ENCODE peak calls at places on chromosomes 6 and 20, in ten cellular contexts. Q is uterus; I is left ventricle myocardium inferior; B is epithelial cell of proximal tubule; S is progenitor cell of endocrine pancreas; J is AG10803; D is PC-3; W is cardiac fibroblast; N is CD8-positive, alpha-beta T cell; T is mesothelial cell of epicardium. G is an unnamed sample.

GRCh38 chr6:34834789-34835518 is 43.1 kb downstream of the BLTP3A start:
- DNase-seq in S (no peak), B (no peak), D (peak), W (peak), J (peak), T (no peak), Q (no peak), N (no peak), I (no peak), G (peak)

GRCh38 chr6:107763959-107764358 is 60.2 kb downstream of the SCML4 start:
- DNase-seq in T (no peak), B (peak), Q (no peak), J (peak), I (no peak), S (no peak), D (no peak), W (peak), N (no peak), G (no peak)

GRCh38 chr6:33769248-33769821 is 19.6 kb downstream of the LEMD2 start:
- DNase-seq in D (no peak), N (no peak), W (no peak), B (no peak), Q (no peak), T (no peak), J (no peak), I (no peak), S (no peak), G (no peak)

GRCh38 chr6:145155411-145155810 is 579.9 kb downstream of the EPM2A start:
- DNase-seq in W (no peak), J (no peak), B (no peak), Q (no peak), D (peak), T (no peak), I (no peak), N (no peak), S (no peak), G (no peak)

GRCh38 chr20:59805786-59806577 is 127.5 kb downstream of the SYCP2 start:
- DNase-seq in Q (no peak), T (no peak), W (no peak), S (no peak), B (no peak), I (no peak), J (no peak), N (no peak), D (no peak), G (no peak)

GRCh38 chr20:24634855-24635254 is 165.4 kb downstream of the SYNDIG1 start:
- DNase-seq in I (no peak), W (peak), J (peak), B (peak), Q (peak), S (no peak), D (peak), T (no peak), N (no peak), G (no peak)

GRCh38 chr6:42075159-42075838 is 25.0 kb downstream of the TAF8 start:
- DNase-seq in Q (peak), J (peak), S (peak), T (peak), N (peak), B (no peak), I (peak), W (peak), D (peak), G (peak)

GRCh38 chr6:13357551-13358075 is 29.3 kb upstream of the TBC1D7 start:
- DNase-seq in W (peak), T (no peak), D (no peak), Q (no peak), B (peak), S (no peak), J (peak), N (no peak), I (no peak), G (no peak)

GRCh38 chr6:128235556-128235955 is 284.8 kb downstream of the PTPRK start:
- DNase-seq in Q (no peak), T (no peak), D (no peak), I (no peak), S (no peak), N (no peak), J (no peak), B (peak), W (no peak), G (no peak)

GRCh38 chr6:135212935-135213334 is 31.8 kb downstream of the MYB start:
- DNase-seq in I (no peak), Q (no peak), N (no peak), W (no peak), T (no peak), D (peak), S (no peak), J (peak), B (no peak), G (no peak)

GRCh38 chr20:60934724-60935123 is 317.3 kb upstream of the CDH4 start:
- DNase-seq in B (no peak), J (no peak), W (no peak), N (no peak), T (no peak), Q (no peak), I (no peak), S (no peak), D (no peak), G (no peak)

GRCh38 chr6:43264599-43264998 is 21.3 kb downstream of the TTBK1 start:
- DNase-seq in N (no peak), B (no peak), T (no peak), Q (no peak), S (no peak), J (no peak), I (no peak), D (no peak), W (no peak), G (no peak)

GRCh38 chr6:7644394-7644793 is 54.4 kb downstream of the SNRNP48 start:
- DNase-seq in D (peak), J (no peak), N (no peak), S (no peak), I (no peak), Q (no peak), W (no peak), B (no peak), T (no peak), G (no peak)

GRCh38 chr20:7180261-7181045 is 413.0 kb downstream of the BMP2 start:
- DNase-seq in J (no peak), T (no peak), Q (no peak), W (peak), D (peak), N (no peak), S (no peak), I (no peak), B (no peak), G (no peak)

GRCh38 chr20:45969712-45970634 is 2.0 kb downstream of the ZNF335 start:
- DNase-seq in D (peak), B (no peak), S (no peak), J (peak), W (peak), I (no peak), Q (peak), T (no peak), N (no peak), G (peak)

GRCh38 chr6:30646450-30647038 is 389 bp upstream of the C6orf136 start:
- DNase-seq in Q (peak), S (peak), T (no peak), W (no peak), I (peak), B (no peak), N (peak), D (no peak), J (no peak), G (peak)

GRCh38 chr6:134398453-134398852 is 80.5 kb upstream of the SGK1 start:
- DNase-seq in J (no peak), I (no peak), S (no peak), B (no peak), D (peak), Q (no peak), N (no peak), T (no peak), W (no peak), G (peak)

GRCh38 chr20:536426-537012 is 7.1 kb downstream of the CSNK2A1 start:
- DNase-seq in B (no peak), I (no peak), Q (no peak), W (no peak), D (no peak), N (no peak), S (no peak), T (no peak), J (no peak), G (no peak)

GRCh38 chr6:167845856-167846255 is 19.1 kb downstream of the AFDN start:
- DNase-seq in B (no peak), W (no peak), T (no peak), N (no peak), I (no peak), Q (no peak), D (no peak), J (no peak), S (no peak), G (no peak)

GRCh38 chr6:10081075-10081474 is 333.8 kb downstream of the TFAP2A start:
- DNase-seq in B (no peak), D (no peak), S (no peak), N (no peak), T (no peak), J (no peak), I (no peak), Q (no peak), W (no peak), G (no peak)

GRCh38 chr6:10081957-10082356 is 332.9 kb downstream of the TFAP2A start:
- DNase-seq in W (no peak), B (no peak), S (no peak), J (no peak), Q (no peak), T (no peak), I (no peak), N (no peak), D (no peak), G (no peak)

GRCh38 chr6:10082385-10082784 is 332.5 kb downstream of the TFAP2A start:
- DNase-seq in D (peak), W (no peak), Q (no peak), I (no peak), B (no peak), S (no peak), J (no peak), T (no peak), N (no peak), G (no peak)

GRCh38 chr6:10080561-10080960 is 334.3 kb downstream of the TFAP2A start:
- DNase-seq in Q (no peak), J (no peak), B (no peak), N (no peak), T (no peak), I (no peak), W (no peak), S (no peak), D (no peak), G (no peak)

DNA sequence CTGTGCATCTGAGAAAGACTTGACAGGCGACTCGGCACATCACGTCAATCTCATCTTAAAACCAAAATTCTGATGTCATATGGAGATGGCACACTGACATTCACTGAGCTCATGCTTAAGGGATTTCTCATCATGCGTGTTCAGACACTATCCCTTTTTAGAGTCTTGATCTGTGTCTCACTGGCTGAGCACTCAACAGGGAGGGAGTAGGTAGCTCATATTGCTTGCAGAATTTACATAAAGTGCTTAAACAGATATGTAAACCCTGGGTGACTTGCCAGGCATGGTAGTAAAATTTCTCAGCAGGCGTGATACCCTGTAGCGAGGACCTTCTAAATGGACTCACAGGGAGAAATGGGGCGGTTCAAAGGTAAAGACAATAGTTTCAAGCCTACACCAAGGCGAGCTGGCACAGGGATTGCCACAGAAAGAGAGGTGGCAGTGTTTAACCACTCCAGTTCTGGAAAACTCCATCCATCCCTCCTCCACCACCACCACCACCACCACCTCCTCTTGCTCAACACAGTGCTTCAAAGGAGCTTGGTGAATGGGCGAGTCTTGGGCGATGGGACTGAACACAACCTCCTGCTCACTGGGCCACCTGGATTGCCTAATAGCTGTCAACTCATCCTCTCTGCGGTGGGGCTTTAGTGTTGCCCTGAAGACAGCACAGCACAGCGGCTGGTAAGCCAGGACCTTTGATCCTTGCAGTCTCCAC is 330.4 kb downstream of the TFAP2A start:
- DNase-seq in N (no peak), J (no peak), S (no peak), D (peak), B (no peak), I (no peak), Q (no peak), W (no peak), T (no peak), G (no peak)
- TF ChIP-seq CTCF in N (no peak), J (no peak), S (no peak), D (peak), B (peak), I (no peak), Q (no peak), W (no peak), T (no peak), G (no peak)

DNA sequence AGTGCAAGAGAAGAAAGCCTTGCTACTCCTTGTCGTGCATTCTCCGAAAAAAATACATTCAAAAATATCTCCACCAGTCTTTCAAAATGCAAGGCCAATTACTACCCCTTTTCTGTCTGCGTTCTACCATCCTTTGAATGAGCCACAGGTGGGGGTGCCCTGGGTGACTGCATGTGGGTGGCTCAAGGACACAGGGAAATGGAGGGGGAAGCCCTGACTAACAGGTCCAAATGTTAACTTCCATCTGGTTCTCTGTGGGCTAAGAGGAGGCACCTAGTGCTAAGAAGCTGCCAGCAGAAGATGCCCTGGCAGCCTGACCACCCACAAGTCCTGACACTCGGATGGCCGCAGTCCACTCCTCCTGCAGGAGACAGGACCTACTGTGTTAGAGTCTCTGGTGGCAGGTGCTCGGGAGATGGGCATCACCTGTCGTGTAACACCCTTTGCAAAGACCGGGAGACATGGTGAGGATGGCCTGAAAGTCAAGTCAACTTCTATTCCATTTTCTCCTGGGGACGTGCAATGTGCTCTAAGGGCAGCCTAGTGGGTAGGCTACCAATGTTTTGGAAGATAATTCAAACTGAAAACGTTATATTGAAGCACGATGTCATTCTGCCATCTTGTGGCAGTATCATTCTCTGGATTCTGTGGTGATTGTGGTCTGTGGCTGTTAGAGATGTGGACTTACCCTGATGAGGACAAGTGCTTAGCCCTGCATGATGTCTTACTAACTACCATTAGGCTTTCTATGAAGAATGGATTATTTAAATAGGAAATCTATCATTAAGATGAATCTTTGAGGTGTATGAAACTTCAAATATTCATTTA is 27.4 kb upstream of the IGF2R start:
- DNase-seq in N (peak), I (no peak), S (no peak), B (peak), T (no peak), D (peak), Q (no peak), W (peak), J (peak), G (no peak)
- TF ChIP-seq CTCF in N (peak), I (peak), S (peak), B (peak), T (no peak), D (peak), Q (peak), W (peak), J (peak), G (peak)

GRCh38 chr6:18016698-18017097 is 29.3 kb upstream of the KIF13A start:
- DNase-seq in S (no peak), N (no peak), Q (no peak), I (no peak), B (no peak), D (peak), T (no peak), W (no peak), J (no peak), G (no peak)
- TF ChIP-seq CTCF in S (no peak), N (no peak), Q (no peak), I (no peak), B (no peak), D (no peak), T (no peak), W (no peak), J (no peak), G (no peak)

DNA sequence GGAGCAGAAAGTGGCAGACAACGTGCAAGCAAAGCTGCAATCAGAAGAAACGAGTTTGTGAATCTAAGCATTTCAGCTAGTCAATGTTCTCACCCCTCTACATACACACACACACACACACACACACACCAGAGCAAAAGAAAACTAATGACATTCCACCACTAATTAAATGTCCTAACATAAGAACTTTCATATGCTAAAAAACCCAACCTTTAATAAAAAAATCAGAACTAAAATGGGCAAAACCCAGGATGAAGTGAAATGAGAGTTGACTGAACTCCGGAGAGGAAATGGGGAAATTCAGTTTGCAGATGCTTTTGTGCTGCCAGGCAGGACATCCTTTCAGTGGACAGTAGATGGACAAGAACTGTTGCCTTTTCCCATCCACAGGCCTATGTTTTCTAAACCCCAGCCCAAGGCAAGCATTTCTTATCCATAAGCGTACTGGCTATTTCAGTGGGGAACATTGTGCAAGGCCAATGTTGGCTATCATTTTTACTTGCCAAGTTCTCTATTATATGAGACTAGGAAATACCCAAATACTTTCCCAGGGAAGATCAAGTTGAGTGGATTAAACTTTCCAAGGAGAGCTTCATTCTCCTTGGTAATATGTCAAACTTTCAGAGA is 27.2 kb downstream of the RIN2 start:
- DNase-seq in T (no peak), D (no peak), I (no peak), S (no peak), W (peak), B (no peak), N (no peak), Q (no peak), J (peak), G (no peak)
- TF ChIP-seq CTCF in T (no peak), D (no peak), I (no peak), S (no peak), W (no peak), B (no peak), N (peak), Q (no peak), J (peak), G (no peak)

DNA sequence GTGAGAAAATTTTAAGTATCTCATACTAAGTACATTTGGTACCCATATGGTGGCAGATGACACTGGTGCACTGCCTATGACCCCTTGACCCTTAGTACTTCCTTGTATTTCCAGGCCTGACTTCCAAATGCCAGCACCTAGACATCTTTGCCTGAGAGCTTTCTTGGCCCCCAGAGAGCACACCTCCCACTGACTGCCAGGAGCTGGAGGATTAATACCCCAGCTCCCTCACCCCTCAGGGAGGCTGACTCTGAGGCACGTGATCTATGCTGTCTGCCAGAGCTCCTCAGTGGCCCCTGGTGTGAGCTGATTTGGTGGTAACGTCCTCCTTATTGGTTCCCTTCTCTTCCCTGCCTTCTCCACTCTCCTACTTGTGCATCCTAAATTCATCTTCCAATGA is 38.0 kb downstream of the BFSP1 start:
- DNase-seq in B (no peak), T (no peak), J (no peak), S (no peak), I (no peak), D (no peak), N (no peak), W (no peak), Q (no peak), G (no peak)
- TF ChIP-seq CTCF in B (no peak), T (no peak), J (no peak), S (no peak), I (no peak), D (no peak), N (no peak), W (no peak), Q (no peak), G (no peak)

DNA sequence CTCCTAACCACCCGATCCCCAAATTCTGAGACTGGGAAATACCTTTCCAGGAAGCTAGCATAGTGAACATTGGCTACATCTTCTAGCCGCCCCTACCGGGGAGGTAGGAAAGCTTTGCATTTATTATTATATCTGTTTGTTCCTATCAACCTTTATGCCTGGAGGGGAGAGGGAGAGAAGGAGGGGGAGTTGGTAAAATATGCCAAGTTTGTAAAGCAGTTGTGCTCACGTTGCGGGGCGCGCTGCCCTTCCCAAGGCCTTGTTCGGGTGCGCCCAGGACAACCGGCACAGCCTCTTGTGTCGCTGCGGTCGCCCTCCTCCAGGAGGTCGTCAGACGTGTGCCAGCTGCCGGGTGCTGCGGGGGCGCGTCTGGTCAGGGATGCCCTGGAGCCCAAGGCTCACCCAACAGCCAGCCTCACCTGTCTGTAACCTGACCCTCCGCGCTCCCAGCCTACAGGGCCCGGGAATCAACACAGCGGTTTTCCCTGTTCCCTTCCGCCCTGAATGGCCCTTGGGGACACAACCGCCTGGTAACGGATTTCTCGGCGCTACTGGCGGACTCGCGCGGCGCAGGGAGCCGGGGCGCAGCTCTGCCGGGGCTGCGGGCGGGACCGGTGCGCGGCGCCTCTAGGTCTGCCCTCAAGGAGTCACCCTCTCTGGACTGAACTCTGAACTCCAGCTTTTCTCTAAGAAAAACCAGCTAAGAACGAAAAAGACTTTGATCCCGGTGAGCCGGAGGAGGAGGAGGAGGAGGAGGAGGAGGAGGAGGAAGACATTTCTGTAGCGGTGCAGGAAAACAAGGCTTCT is 1.1 kb upstream of the OVOL2 start:
- DNase-seq in D (peak), S (peak), W (no peak), B (no peak), T (no peak), Q (no peak), J (no peak), I (no peak), N (no peak), G (no peak)
- TF ChIP-seq CTCF in D (peak), S (peak), W (no peak), B (no peak), T (no peak), Q (no peak), J (no peak), I (no peak), N (no peak), G (no peak)

GRCh38 chr6:73548458-73549446 is 27.9 kb upstream of the EEF1A1 start:
- DNase-seq in B (no peak), N (no peak), D (no peak), T (no peak), S (no peak), J (no peak), I (no peak), Q (no peak), W (no peak), G (no peak)
- TF ChIP-seq CTCF in B (peak), N (no peak), D (no peak), T (no peak), S (no peak), J (no peak), I (no peak), Q (no peak), W (no peak), G (no peak)

GRCh38 chr6:22006795-22007194 is 290.0 kb downstream of the PRL start:
- DNase-seq in B (no peak), Q (no peak), I (no peak), J (no peak), D (no peak), W (no peak), T (no peak), N (no peak), S (no peak), G (no peak)
- TF ChIP-seq CTCF in B (no peak), Q (no peak), I (no peak), J (no peak), D (no peak), W (no peak), T (no peak), N (no peak), S (no peak), G (no peak)